ENCODE peak calls at places on chromosomes 1 and 21, in ten cellular contexts. One of them, this sample, is unnamed.
A peak's percentile ranks its signal among the peaks of the same experiment; 100 is the strongest.

GRCh38 chr1:151457911-151458882 is 1.1 kb downstream of the POGZ start:
- DNase-seq in non-pigmented ciliary epithelial cell: no peak
- DNase-seq in cardiac fibroblast: peak; percentile 89
- DNase-seq in Peyer's patch: peak; percentile 76
- DNase-seq in NCI-H1436: peak; percentile 80
- DNase-seq in HT1080: peak; percentile 76
- DNase-seq in NCI-H1694: peak; percentile 88
- DNase-seq in right cardiac atrium: peak; percentile 91
- DNase-seq in HCT116: peak; percentile 61
- DNase-seq in pons: peak; percentile 69
- DNase-seq in this sample: peak; percentile 75

GRCh38 chr1:107198581-107198980 is 57.7 kb downstream of the NTNG1 start:
- DNase-seq in non-pigmented ciliary epithelial cell: no peak
- DNase-seq in cardiac fibroblast: no peak
- DNase-seq in Peyer's patch: no peak
- DNase-seq in NCI-H1436: no peak
- DNase-seq in HT1080: no peak
- DNase-seq in NCI-H1694: no peak
- DNase-seq in right cardiac atrium: no peak
- DNase-seq in HCT116: no peak
- DNase-seq in pons: no peak
- DNase-seq in this sample: no peak

GRCh38 chr1:201634261-201634660 is 95.3 kb downstream of the NAV1 start:
- DNase-seq in non-pigmented ciliary epithelial cell: no peak
- DNase-seq in cardiac fibroblast: peak; percentile 55
- DNase-seq in Peyer's patch: no peak
- DNase-seq in NCI-H1436: no peak
- DNase-seq in HT1080: peak; percentile 66
- DNase-seq in NCI-H1694: no peak
- DNase-seq in right cardiac atrium: peak; percentile 23
- DNase-seq in HCT116: no peak
- DNase-seq in pons: no peak
- DNase-seq in this sample: no peak

GRCh38 chr1:115648717-115649691 is 7.2 kb downstream of the VANGL1 start:
- DNase-seq in non-pigmented ciliary epithelial cell: no peak
- DNase-seq in cardiac fibroblast: peak; percentile 17
- DNase-seq in Peyer's patch: no peak
- DNase-seq in NCI-H1436: no peak
- DNase-seq in HT1080: no peak
- DNase-seq in NCI-H1694: no peak
- DNase-seq in right cardiac atrium: no peak
- DNase-seq in HCT116: no peak
- DNase-seq in pons: no peak
- DNase-seq in this sample: no peak

GRCh38 chr21:29601072-29601471 is 302.4 kb downstream of the BACH1 start:
- DNase-seq in non-pigmented ciliary epithelial cell: no peak
- DNase-seq in cardiac fibroblast: no peak
- DNase-seq in Peyer's patch: no peak
- DNase-seq in NCI-H1436: peak; percentile 65
- DNase-seq in HT1080: no peak
- DNase-seq in NCI-H1694: no peak
- DNase-seq in right cardiac atrium: no peak
- DNase-seq in HCT116: no peak
- DNase-seq in pons: no peak
- DNase-seq in this sample: no peak

GRCh38 chr21:34907783-34908423 is 141.2 kb downstream of the RUNX1 start:
- DNase-seq in non-pigmented ciliary epithelial cell: no peak
- DNase-seq in cardiac fibroblast: no peak
- DNase-seq in Peyer's patch: no peak
- DNase-seq in NCI-H1436: no peak
- DNase-seq in HT1080: no peak
- DNase-seq in NCI-H1694: no peak
- DNase-seq in right cardiac atrium: no peak
- DNase-seq in HCT116: no peak
- DNase-seq in pons: no peak
- DNase-seq in this sample: no peak

GRCh38 chr21:38987551-38988210 is 182.0 kb downstream of the ETS2 start:
- DNase-seq in non-pigmented ciliary epithelial cell: no peak
- DNase-seq in cardiac fibroblast: no peak
- DNase-seq in Peyer's patch: no peak
- DNase-seq in NCI-H1436: no peak
- DNase-seq in HT1080: no peak
- DNase-seq in NCI-H1694: no peak
- DNase-seq in right cardiac atrium: no peak
- DNase-seq in HCT116: no peak
- DNase-seq in pons: no peak
- DNase-seq in this sample: no peak

GRCh38 chr1:6180215-6180577 is at the start of gene CHD5:
- DNase-seq in non-pigmented ciliary epithelial cell: no peak
- DNase-seq in cardiac fibroblast: no peak
- DNase-seq in Peyer's patch: peak; percentile 40
- DNase-seq in NCI-H1436: peak; percentile 50
- DNase-seq in HT1080: no peak
- DNase-seq in NCI-H1694: no peak
- DNase-seq in right cardiac atrium: no peak
- DNase-seq in HCT116: no peak
- DNase-seq in pons: no peak
- DNase-seq in this sample: peak; percentile 23

GRCh38 chr1:36157115-36157903 is 1.3 kb downstream of the MAP7D1 start:
- DNase-seq in non-pigmented ciliary epithelial cell: no peak
- DNase-seq in cardiac fibroblast: no peak
- DNase-seq in Peyer's patch: no peak
- DNase-seq in NCI-H1436: no peak
- DNase-seq in HT1080: no peak
- DNase-seq in NCI-H1694: peak; percentile 26
- DNase-seq in right cardiac atrium: peak; percentile 60
- DNase-seq in HCT116: no peak
- DNase-seq in pons: no peak
- DNase-seq in this sample: no peak

GRCh38 chr1:243477676-243478075 is 221.8 kb downstream of the SDCCAG8 start:
- DNase-seq in non-pigmented ciliary epithelial cell: no peak
- DNase-seq in cardiac fibroblast: peak; percentile 30
- DNase-seq in Peyer's patch: no peak
- DNase-seq in NCI-H1436: no peak
- DNase-seq in HT1080: no peak
- DNase-seq in NCI-H1694: no peak
- DNase-seq in right cardiac atrium: no peak
- DNase-seq in HCT116: no peak
- DNase-seq in pons: no peak
- DNase-seq in this sample: no peak

GRCh38 chr1:247415423-247416361 is at the start of gene NLRP3:
- DNase-seq in non-pigmented ciliary epithelial cell: no peak
- DNase-seq in cardiac fibroblast: peak; percentile 8
- DNase-seq in Peyer's patch: no peak
- DNase-seq in NCI-H1436: no peak
- DNase-seq in HT1080: peak; percentile 87
- DNase-seq in NCI-H1694: no peak
- DNase-seq in right cardiac atrium: peak; percentile 54
- DNase-seq in HCT116: no peak
- DNase-seq in pons: peak; percentile 81
- DNase-seq in this sample: peak; percentile 52

GRCh38 chr1:236394905-236395779 is 1.1 kb downstream of the EDARADD start:
- DNase-seq in non-pigmented ciliary epithelial cell: no peak
- DNase-seq in cardiac fibroblast: peak; percentile 9
- DNase-seq in Peyer's patch: no peak
- DNase-seq in NCI-H1436: peak; percentile 50
- DNase-seq in HT1080: peak; percentile 55
- DNase-seq in NCI-H1694: no peak
- DNase-seq in right cardiac atrium: peak; percentile 62
- DNase-seq in HCT116: no peak
- DNase-seq in pons: no peak
- DNase-seq in this sample: peak; percentile 25

GRCh38 chr1:5718716-5719632 is 273.3 kb downstream of the NPHP4 start:
- DNase-seq in non-pigmented ciliary epithelial cell: no peak
- DNase-seq in cardiac fibroblast: no peak
- DNase-seq in Peyer's patch: no peak
- DNase-seq in NCI-H1436: no peak
- DNase-seq in HT1080: no peak
- DNase-seq in NCI-H1694: no peak
- DNase-seq in right cardiac atrium: no peak
- DNase-seq in HCT116: no peak
- DNase-seq in pons: peak; percentile 2
- DNase-seq in this sample: no peak

GRCh38 chr1:231554969-231555368 is 26.5 kb downstream of the TSNAX start:
- DNase-seq in non-pigmented ciliary epithelial cell: no peak
- DNase-seq in cardiac fibroblast: no peak
- DNase-seq in Peyer's patch: no peak
- DNase-seq in NCI-H1436: no peak
- DNase-seq in HT1080: no peak
- DNase-seq in NCI-H1694: no peak
- DNase-seq in right cardiac atrium: no peak
- DNase-seq in HCT116: no peak
- DNase-seq in pons: no peak
- DNase-seq in this sample: no peak

This sample was measured in B cell.